ENCODE peak calls at places on chromosomes 3 and 15, in six cellular contexts. One of them, this sample, is unnamed.

GRCh38 chr15:83323296-83323711 is 38.8 kb upstream of the BNC1 start:
- DNase-seq in hepatocyte: peak
- DNase-seq in cerebellum: no peak
- DNase-seq in ecto neural progenitor cell: no peak
- DNase-seq in naive thymus-derived CD8-positive, alpha-beta T cell: no peak
- DNase-seq in GM06990: no peak
- DNase-seq in this sample: no peak

GRCh38 chr3:41075958-41076357 is 123.3 kb upstream of the CTNNB1 start:
- DNase-seq in naive thymus-derived CD8-positive, alpha-beta T cell: no peak
- DNase-seq in cerebellum: no peak
- DNase-seq in ecto neural progenitor cell: peak
- DNase-seq in hepatocyte: peak
- DNase-seq in GM06990: no peak
- DNase-seq in this sample: peak

GRCh38 chr3:45974686-45975085 is 20.9 kb downstream of the FYCO1 start:
- DNase-seq in ecto neural progenitor cell: no peak
- DNase-seq in cerebellum: no peak
- DNase-seq in naive thymus-derived CD8-positive, alpha-beta T cell: no peak
- DNase-seq in GM06990: no peak
- DNase-seq in hepatocyte: no peak
- DNase-seq in this sample: no peak

GRCh38 chr3:19455546-19455945 is 307.2 kb downstream of the KCNH8 start:
- DNase-seq in cerebellum: no peak
- DNase-seq in GM06990: no peak
- DNase-seq in ecto neural progenitor cell: no peak
- DNase-seq in hepatocyte: no peak
- DNase-seq in naive thymus-derived CD8-positive, alpha-beta T cell: no peak
- DNase-seq in this sample: no peak

GRCh38 chr3:71131893-71132314 is 451.6 kb downstream of the FOXP1 start:
- DNase-seq in cerebellum: no peak
- DNase-seq in ecto neural progenitor cell: no peak
- DNase-seq in GM06990: no peak
- DNase-seq in hepatocyte: no peak
- DNase-seq in naive thymus-derived CD8-positive, alpha-beta T cell: no peak
- DNase-seq in this sample: no peak

GRCh38 chr15:53256043-53256442 is 465.9 kb upstream of the ONECUT1 start:
- DNase-seq in GM06990: no peak
- DNase-seq in cerebellum: no peak
- DNase-seq in ecto neural progenitor cell: no peak
- DNase-seq in naive thymus-derived CD8-positive, alpha-beta T cell: no peak
- DNase-seq in hepatocyte: no peak
- DNase-seq in this sample: no peak

GRCh38 chr15:76517910-76518309 is 181.3 kb downstream of the ISL2 start:
- DNase-seq in ecto neural progenitor cell: no peak
- DNase-seq in cerebellum: no peak
- DNase-seq in GM06990: no peak
- DNase-seq in hepatocyte: no peak
- DNase-seq in naive thymus-derived CD8-positive, alpha-beta T cell: no peak
- DNase-seq in this sample: no peak

GRCh38 chr3:177358968-177359600 is 161.8 kb upstream of the TBL1XR1 start:
- DNase-seq in naive thymus-derived CD8-positive, alpha-beta T cell: no peak
- DNase-seq in hepatocyte: peak
- DNase-seq in cerebellum: peak
- DNase-seq in GM06990: peak
- DNase-seq in ecto neural progenitor cell: peak
- DNase-seq in this sample: peak

GRCh38 chr15:66702770-66703539 is 919 bp downstream of the SMAD6 start:
- DNase-seq in cerebellum: no peak
- DNase-seq in GM06990: peak
- DNase-seq in naive thymus-derived CD8-positive, alpha-beta T cell: peak
- DNase-seq in ecto neural progenitor cell: peak
- DNase-seq in hepatocyte: peak
- DNase-seq in this sample: peak

GRCh38 chr15:48447058-48447457 is 115.8 kb downstream of the DUT start:
- DNase-seq in hepatocyte: no peak
- DNase-seq in cerebellum: no peak
- DNase-seq in ecto neural progenitor cell: no peak
- DNase-seq in naive thymus-derived CD8-positive, alpha-beta T cell: no peak
- DNase-seq in GM06990: no peak
- DNase-seq in this sample: no peak

GRCh38 chr15:95016511-95017219 is 785.3 kb downstream of the MCTP2 start:
- DNase-seq in hepatocyte: peak
- DNase-seq in ecto neural progenitor cell: no peak
- DNase-seq in naive thymus-derived CD8-positive, alpha-beta T cell: no peak
- DNase-seq in GM06990: no peak
- DNase-seq in cerebellum: no peak
- DNase-seq in this sample: no peak

GRCh38 chr3:58521917-58522680 is 14.9 kb downstream of the ACOX2 start:
- DNase-seq in naive thymus-derived CD8-positive, alpha-beta T cell: no peak
- DNase-seq in GM06990: no peak
- DNase-seq in hepatocyte: peak
- DNase-seq in cerebellum: peak
- DNase-seq in ecto neural progenitor cell: peak
- DNase-seq in this sample: no peak

GRCh38 chr3:152559246-152559645 is 275.7 kb upstream of the P2RY1 start:
- DNase-seq in hepatocyte: no peak
- DNase-seq in ecto neural progenitor cell: no peak
- DNase-seq in cerebellum: no peak
- DNase-seq in GM06990: no peak
- DNase-seq in naive thymus-derived CD8-positive, alpha-beta T cell: no peak
- DNase-seq in this sample: no peak

GRCh38 chr3:131526801-131527347 is 24.1 kb upstream of the MRPL3 start:
- DNase-seq in cerebellum: no peak
- DNase-seq in naive thymus-derived CD8-positive, alpha-beta T cell: no peak
- DNase-seq in ecto neural progenitor cell: peak
- DNase-seq in hepatocyte: peak
- DNase-seq in GM06990: peak
- DNase-seq in this sample: no peak

GRCh38 chr3:177982034-177982433 is 554.2 kb upstream of the KCNMB2 start:
- DNase-seq in GM06990: no peak
- DNase-seq in hepatocyte: no peak
- DNase-seq in cerebellum: no peak
- DNase-seq in ecto neural progenitor cell: no peak
- DNase-seq in naive thymus-derived CD8-positive, alpha-beta T cell: no peak
- DNase-seq in this sample: no peak

GRCh38 chr15:34976073-34976472 is 6.5 kb upstream of the AQR start:
- DNase-seq in cerebellum: no peak
- DNase-seq in hepatocyte: no peak
- DNase-seq in ecto neural progenitor cell: no peak
- DNase-seq in GM06990: no peak
- DNase-seq in naive thymus-derived CD8-positive, alpha-beta T cell: no peak
- DNase-seq in this sample: no peak

GRCh38 chr3:123421353-123422174 is 27.3 kb downstream of the ADCY5 start:
- DNase-seq in GM06990: no peak
- DNase-seq in cerebellum: no peak
- DNase-seq in hepatocyte: peak
- DNase-seq in ecto neural progenitor cell: no peak
- DNase-seq in naive thymus-derived CD8-positive, alpha-beta T cell: no peak
- DNase-seq in this sample: no peak

GRCh38 chr15:39555885-39556284 is 25.0 kb upstream of the THBS1 start:
- DNase-seq in GM06990: no peak
- DNase-seq in naive thymus-derived CD8-positive, alpha-beta T cell: no peak
- DNase-seq in cerebellum: no peak
- DNase-seq in ecto neural progenitor cell: no peak
- DNase-seq in hepatocyte: no peak
- DNase-seq in this sample: no peak

GRCh38 chr3:168514252-168514651 is 418.5 kb upstream of the GOLIM4 start:
- DNase-seq in ecto neural progenitor cell: no peak
- DNase-seq in naive thymus-derived CD8-positive, alpha-beta T cell: no peak
- DNase-seq in hepatocyte: no peak
- DNase-seq in GM06990: no peak
- DNase-seq in cerebellum: no peak
- DNase-seq in this sample: no peak

GRCh38 chr3:186381424-186382216 is 19.6 kb upstream of the DGKG start:
- DNase-seq in GM06990: no peak
- DNase-seq in cerebellum: no peak
- DNase-seq in hepatocyte: peak
- DNase-seq in ecto neural progenitor cell: no peak
- DNase-seq in naive thymus-derived CD8-positive, alpha-beta T cell: no peak
- DNase-seq in this sample: no peak

GRCh38 chr15:100671858-100672543 is 69.6 kb downstream of the ASB7 start:
- DNase-seq in hepatocyte: no peak
- DNase-seq in naive thymus-derived CD8-positive, alpha-beta T cell: no peak
- DNase-seq in GM06990: no peak
- DNase-seq in cerebellum: peak
- DNase-seq in ecto neural progenitor cell: peak
- DNase-seq in this sample: no peak

GRCh38 chr3:29922990-29923746 is 642.3 kb downstream of the RBMS3 start:
- DNase-seq in naive thymus-derived CD8-positive, alpha-beta T cell: no peak
- DNase-seq in hepatocyte: peak
- DNase-seq in cerebellum: no peak
- DNase-seq in ecto neural progenitor cell: no peak
- DNase-seq in GM06990: no peak
- DNase-seq in this sample: no peak

GRCh38 chr3:2535206-2535605 is 436.5 kb downstream of the CNTN4 start:
- DNase-seq in cerebellum: no peak
- DNase-seq in ecto neural progenitor cell: no peak
- DNase-seq in GM06990: peak
- DNase-seq in naive thymus-derived CD8-positive, alpha-beta T cell: no peak
- DNase-seq in hepatocyte: no peak
- DNase-seq in this sample: no peak

GRCh38 chr15:72155021-72155621 is 36.9 kb downstream of the SENP8 start:
- DNase-seq in naive thymus-derived CD8-positive, alpha-beta T cell: no peak
- DNase-seq in GM06990: no peak
- DNase-seq in hepatocyte: peak
- DNase-seq in cerebellum: peak
- DNase-seq in ecto neural progenitor cell: no peak
- DNase-seq in this sample: peak

GRCh38 chr3:12999147-13000140 is 73.8 kb downstream of the IQSEC1 start:
- DNase-seq in GM06990: peak
- DNase-seq in hepatocyte: peak
- DNase-seq in cerebellum: no peak
- DNase-seq in naive thymus-derived CD8-positive, alpha-beta T cell: no peak
- DNase-seq in ecto neural progenitor cell: no peak
- DNase-seq in this sample: peak

GRCh38 chr3:175316799-175317198 is 457.7 kb downstream of the NAALADL2 start:
- DNase-seq in naive thymus-derived CD8-positive, alpha-beta T cell: no peak
- DNase-seq in cerebellum: no peak
- DNase-seq in GM06990: no peak
- DNase-seq in hepatocyte: no peak
- DNase-seq in ecto neural progenitor cell: no peak
- DNase-seq in this sample: no peak

GRCh38 chr3:127439621-127440020 is 150.9 kb downstream of the TPRA1 start:
- DNase-seq in cerebellum: no peak
- DNase-seq in hepatocyte: no peak
- DNase-seq in naive thymus-derived CD8-positive, alpha-beta T cell: no peak
- DNase-seq in GM06990: no peak
- DNase-seq in ecto neural progenitor cell: peak
- DNase-seq in this sample: no peak

GRCh38 chr15:24858737-24859601 is 95.8 kb upstream of the SNRPN start:
- DNase-seq in hepatocyte: no peak
- DNase-seq in cerebellum: no peak
- DNase-seq in GM06990: no peak
- DNase-seq in naive thymus-derived CD8-positive, alpha-beta T cell: no peak
- DNase-seq in ecto neural progenitor cell: peak
- DNase-seq in this sample: no peak

GRCh38 chr15:62779041-62779810 is 263.3 kb upstream of the TPM1 start:
- DNase-seq in GM06990: no peak
- DNase-seq in ecto neural progenitor cell: no peak
- DNase-seq in naive thymus-derived CD8-positive, alpha-beta T cell: no peak
- DNase-seq in hepatocyte: no peak
- DNase-seq in cerebellum: no peak
- DNase-seq in this sample: no peak